ENCODE peak calls at places on chromosomes 16 and 17, in nine cellular contexts. K is effector memory CD4-positive, alpha-beta T cell; J is left ventricle myocardium inferior; T is activated naive CD4-positive, alpha-beta T cell treated with Interleukin-2 at 50 U/mL for 16 hours; H is HTR-8/SVneo; R is nephron progenitor cell; W is adrenal gland; Y is T-helper 1 cell; A is NCI-H1092. X is an unnamed sample.
A peak's percentile ranks its signal among the peaks of the same experiment; 100 is the strongest.

GRCh38 chr17:50865060-50865867 is 890 bp downstream of the TOB1 start:
- DNase-seq in W (peak; percentile 77), A (peak; percentile 25), Y (no peak), K (peak; percentile 41), H (no peak), J (peak; percentile 64), R (peak; percentile 64), T (peak; percentile 50), X (no peak)

GRCh38 chr16:60811051-60811608 is 1225.1 kb downstream of the CDH8 start:
- DNase-seq in K (no peak), R (no peak), J (no peak), H (no peak), W (no peak), T (no peak), A (no peak), Y (no peak), X (no peak)

GRCh38 chr16:75591001-75591852 is 25.0 kb downstream of the GABARAPL2 start:
- DNase-seq in R (no peak), T (no peak), J (peak; percentile 69), H (no peak), K (no peak), Y (no peak), A (no peak), W (peak; percentile 58), X (peak; percentile 36)

GRCh38 chr17:17805575-17805974 is 31.2 kb downstream of the SREBF1 start:
- DNase-seq in K (no peak), A (no peak), H (no peak), T (no peak), W (no peak), Y (no peak), R (no peak), J (no peak), X (no peak)

GRCh38 chr17:3557768-3558583 is at the start of gene TRPV3:
- DNase-seq in Y (no peak), H (no peak), R (no peak), W (no peak), T (peak; percentile 87), J (no peak), K (peak; percentile 34), A (no peak), X (no peak)

GRCh38 chr16:24102120-24102740 is 153.9 kb upstream of the CACNG3 start:
- DNase-seq in J (no peak), K (no peak), T (no peak), W (no peak), R (no peak), Y (no peak), A (peak; percentile 64), H (no peak), X (no peak)

GRCh38 chr17:14228903-14229302 is 7.8 kb downstream of the CDRT15 start:
- DNase-seq in R (no peak), Y (no peak), W (no peak), T (no peak), K (no peak), H (no peak), J (no peak), A (no peak), X (peak; percentile 40)

GRCh38 chr16:66740010-66740409 is 11.4 kb downstream of the DYNC1LI2 start:
- DNase-seq in T (peak; percentile 30), W (no peak), J (no peak), K (peak; percentile 2), R (peak; percentile 34), H (peak; percentile 61), A (no peak), Y (no peak), X (no peak)

GRCh38 chr16:87233928-87234327 is 83.3 kb downstream of the C16orf95 start:
- DNase-seq in A (no peak), T (no peak), Y (no peak), W (no peak), J (no peak), R (no peak), K (no peak), H (peak; percentile 41), X (no peak)

GRCh38 chr17:17494499-17495447 is 1.4 kb downstream of the RASD1 start:
- DNase-seq in R (peak; percentile 72), H (no peak), A (no peak), K (no peak), W (peak; percentile 85), T (peak; percentile 19), Y (no peak), J (peak; percentile 51), X (no peak)

GRCh38 chr16:79475841-79476240 is 124.7 kb downstream of the MAF start:
- DNase-seq in K (no peak), Y (no peak), T (no peak), W (no peak), R (no peak), J (no peak), H (no peak), A (no peak), X (no peak)

GRCh38 chr17:21756856-21757619 is 64.7 kb downstream of the KCNJ18 start:
- DNase-seq in Y (no peak), W (no peak), K (no peak), T (no peak), H (no peak), A (no peak), R (no peak), J (no peak), X (no peak)

GRCh38 chr16:75317101-75317522 is 65.7 kb upstream of the BCAR1 start:
- DNase-seq in T (no peak), R (no peak), H (no peak), W (no peak), K (no peak), J (peak; percentile 20), Y (no peak), A (no peak), X (no peak)

GRCh38 chr16:24955975-24956731 is 59.0 kb downstream of the ARHGAP17 start:
- DNase-seq in K (no peak), R (no peak), A (no peak), W (peak; percentile 9), J (no peak), T (no peak), H (no peak), Y (no peak), X (no peak)

GRCh38 chr16:27625050-27625697 is 75.2 kb downstream of the KATNIP start:
- DNase-seq in A (no peak), J (no peak), H (no peak), K (no peak), T (no peak), R (no peak), Y (no peak), W (peak; percentile 68), X (no peak)

GRCh38 chr17:2815781-2816185 is 19.5 kb downstream of the RAP1GAP2 start:
- DNase-seq in H (no peak), T (no peak), W (peak; percentile 74), Y (no peak), R (no peak), K (no peak), J (no peak), A (no peak), X (no peak)

GRCh38 chr16:86905302-86905701 is 327.0 kb downstream of the FOXL1 start:
- DNase-seq in T (no peak), W (no peak), Y (no peak), H (no peak), R (no peak), K (no peak), J (no peak), A (no peak), X (no peak)

GRCh38 chr17:60759756-60760155 is 82.1 kb downstream of the BCAS3 start:
- DNase-seq in K (no peak), Y (no peak), W (no peak), J (no peak), H (no peak), A (no peak), R (no peak), T (no peak), X (no peak)

GRCh38 chr17:70674061-70674460 is 504.7 kb downstream of the KCNJ2 start:
- DNase-seq in H (no peak), R (no peak), T (no peak), A (no peak), Y (no peak), K (no peak), W (no peak), J (no peak), X (no peak)

GRCh38 chr17:1972429-1973160 is 52.5 kb downstream of the RTN4RL1 start:
- DNase-seq in Y (no peak), W (peak; percentile 68), T (peak; percentile 4), R (no peak), J (peak; percentile 27), K (no peak), A (no peak), H (no peak), X (no peak)

GRCh38 chr16:79868841-79869240 is 268.3 kb upstream of the MAF start:
- DNase-seq in Y (no peak), H (no peak), J (no peak), R (no peak), A (no peak), W (no peak), T (no peak), K (no peak), X (no peak)

GRCh38 chr16:16120044-16120381 is 103.3 kb downstream of the ABCC6 start:
- DNase-seq in H (no peak), J (no peak), A (peak; percentile 75), K (no peak), W (no peak), Y (no peak), R (no peak), T (no peak), X (no peak)

GRCh38 chr16:28118636-28119035 is 55.1 kb upstream of the GSG1L start:
- DNase-seq in K (no peak), Y (no peak), R (no peak), W (no peak), H (no peak), J (no peak), T (no peak), A (no peak), X (no peak)

GRCh38 chr17:17062866-17063265 is 20.6 kb downstream of the MPRIP start:
- DNase-seq in H (no peak), J (no peak), W (peak; percentile 60), R (no peak), K (no peak), A (no peak), Y (no peak), T (no peak), X (no peak)

GRCh38 chr17:45234641-45235040 is 13.0 kb downstream of the FMNL1 start:
- DNase-seq in T (peak; percentile 51), Y (no peak), H (peak; percentile 61), K (no peak), W (no peak), A (peak; percentile 55), J (no peak), R (peak; percentile 47), X (no peak)

GRCh38 chr16:6374816-6375215 is 957.8 kb upstream of the RBFOX1 start:
- DNase-seq in Y (no peak), R (no peak), W (no peak), K (no peak), H (no peak), T (no peak), A (no peak), J (no peak), X (no peak)

X was measured in AG04449.